ENCODE peak calls at places on chromosomes 3 and 15, in nine cellular contexts. X, T, B, F, W, V, J, R and U are unnamed samples.

GRCh38 chr3:113377158-113377557 is 64.1 kb downstream of the CFAP44 start:
- DNase-seq in X (peak; percentile 8), T (no peak), B (no peak), F (no peak), W (no peak), V (no peak), J (no peak), R (no peak), U (no peak)

GRCh38 chr3:173553635-173554280 is 156.2 kb downstream of the NLGN1 start:
- DNase-seq in X (peak; percentile 43), T (peak; percentile 7), B (peak; percentile 10), F (peak; percentile 60), W (peak; percentile 48), V (peak; percentile 81), J (peak; percentile 48), R (peak; percentile 51), U (peak; percentile 42)

GRCh38 chr3:124584552-124585391 is 145.5 kb upstream of the UMPS start:
- DNase-seq in X (peak; percentile 35), T (no peak), B (no peak), F (no peak), W (peak; percentile 53), V (peak; percentile 84), J (peak; percentile 70), R (peak; percentile 72), U (no peak)

GRCh38 chr3:134054881-134055280 is 25.2 kb upstream of the SLCO2A1 start:
- DNase-seq in X (no peak), T (no peak), B (no peak), F (no peak), W (no peak), V (no peak), J (no peak), R (no peak), U (no peak)

GRCh38 chr15:91469627-91470567 is 369.8 kb downstream of the SV2B start:
- DNase-seq in X (no peak), T (peak; percentile 36), B (no peak), F (no peak), W (no peak), V (no peak), J (no peak), R (no peak), U (no peak)

GRCh38 chr15:86608461-86608860 is 528.8 kb downstream of the AGBL1 start:
- DNase-seq in X (peak; percentile 25), T (peak; percentile 2), B (peak; percentile 2), F (no peak), W (no peak), V (peak; percentile 13), J (no peak), R (peak; percentile 33), U (no peak)

GRCh38 chr3:72606005-72606800 is 242.0 kb downstream of the SHQ1 start:
- DNase-seq in X (no peak), T (peak; percentile 5), B (no peak), F (no peak), W (no peak), V (no peak), J (no peak), R (no peak), U (no peak)

GRCh38 chr3:33115024-33115768 is 1.4 kb downstream of the CRTAP start:
- DNase-seq in X (peak; percentile 87), T (no peak), B (peak; percentile 56), F (peak; percentile 96), W (peak; percentile 93), V (peak; percentile 26), J (peak; percentile 84), R (peak; percentile 94), U (peak; percentile 90)

GRCh38 chr3:152405915-152406802 is 137.4 kb downstream of the MBNL1 start:
- DNase-seq in X (peak; percentile 97), T (no peak), B (no peak), F (peak; percentile 94), W (peak; percentile 25), V (no peak), J (peak; percentile 75), R (no peak), U (peak; percentile 87)

GRCh38 chr15:57505949-57506391 is 85.7 kb upstream of the MYZAP start:
- DNase-seq in X (peak; percentile 97), T (peak; percentile 85), B (no peak), F (peak; percentile 76), W (peak; percentile 77), V (peak; percentile 15), J (peak; percentile 71), R (peak; percentile 84), U (no peak)

GRCh38 chr15:59303641-59304433 is 68.8 kb downstream of the MYO1E start:
- DNase-seq in X (no peak), T (no peak), B (no peak), F (no peak), W (peak; percentile 53), V (no peak), J (no peak), R (peak; percentile 61), U (peak; percentile 46)

GRCh38 chr3:143001034-143001368 is 369 bp upstream of the U2SURP start:
- DNase-seq in X (no peak), T (no peak), B (no peak), F (no peak), W (no peak), V (no peak), J (no peak), R (no peak), U (no peak)

GRCh38 chr3:144864646-144865045 is 893.0 kb downstream of the DIPK2A start:
- DNase-seq in X (peak; percentile 65), T (no peak), B (no peak), F (no peak), W (no peak), V (no peak), J (no peak), R (no peak), U (no peak)

GRCh38 chr3:129004639-129005295 is 3.7 kb downstream of the EFCC1 start:
- DNase-seq in X (no peak), T (peak; percentile 85), B (no peak), F (no peak), W (no peak), V (no peak), J (no peak), R (no peak), U (no peak)

GRCh38 chr15:70761046-70761445 is 2.3 kb downstream of the UACA start:
- DNase-seq in X (no peak), T (no peak), B (no peak), F (no peak), W (no peak), V (no peak), J (no peak), R (no peak), U (no peak)

GRCh38 chr3:115239717-115240116 is 92.6 kb upstream of the ZBTB20 start:
- DNase-seq in X (peak; percentile 98), T (peak; percentile 99), B (no peak), F (peak; percentile 99), W (peak; percentile 99), V (no peak), J (peak; percentile 76), R (peak; percentile 98), U (peak; percentile 93)

GRCh38 chr3:9398715-9399708 is 1.6 kb downstream of the SETD5 start:
- DNase-seq in X (peak; percentile 50), T (no peak), B (peak; percentile 21), F (peak; percentile 51), W (peak; percentile 46), V (peak; percentile 80), J (no peak), R (peak; percentile 55), U (no peak)

GRCh38 chr3:31288641-31289100 is 244.1 kb upstream of the STT3B start:
- DNase-seq in X (peak; percentile 88), T (no peak), B (no peak), F (no peak), W (peak; percentile 84), V (peak; percentile 46), J (peak; percentile 55), R (peak; percentile 47), U (peak; percentile 41)

GRCh38 chr15:81890496-81890895 is 155.3 kb downstream of the MEX3B start:
- DNase-seq in X (no peak), T (no peak), B (no peak), F (no peak), W (no peak), V (no peak), J (no peak), R (no peak), U (no peak)

GRCh38 chr15:85047271-85047948 is 65.8 kb downstream of the PDE8A start:
- DNase-seq in X (peak; percentile 76), T (peak; percentile 41), B (peak; percentile 28), F (peak; percentile 86), W (peak; percentile 85), V (peak; percentile 21), J (peak; percentile 51), R (peak; percentile 45), U (peak; percentile 83)

GRCh38 chr3:64743166-64743565 is 55.4 kb upstream of the ADAMTS9 start:
- DNase-seq in X (no peak), T (no peak), B (no peak), F (no peak), W (no peak), V (no peak), J (no peak), R (no peak), U (no peak)

GRCh38 chr15:71538922-71539321 is 271.4 kb upstream of the NR2E3 start:
- DNase-seq in X (no peak), T (no peak), B (no peak), F (no peak), W (no peak), V (no peak), J (no peak), R (no peak), U (no peak)

GRCh38 chr3:133701435-133702358 is 40.0 kb upstream of the TOPBP1 start:
- DNase-seq in X (no peak), T (no peak), B (no peak), F (no peak), W (no peak), V (no peak), J (no peak), R (no peak), U (no peak)

GRCh38 chr15:77507151-77507847 is 86.6 kb downstream of the HMG20A start:
- DNase-seq in X (peak; percentile 73), T (no peak), B (peak; percentile 55), F (no peak), W (no peak), V (no peak), J (no peak), R (peak; percentile 53), U (no peak)

GRCh38 chr15:69557340-69558137 is 104.9 kb downstream of the RPLP1 start:
- DNase-seq in X (peak; percentile 95), T (no peak), B (no peak), F (peak; percentile 96), W (peak; percentile 95), V (no peak), J (peak; percentile 89), R (peak; percentile 98), U (peak; percentile 96)

GRCh38 chr3:48301814-48302194 is 31.7 kb downstream of the SPINK8 start:
- DNase-seq in X (peak; percentile 70), T (no peak), B (no peak), F (peak; percentile 40), W (no peak), V (peak; percentile 30), J (peak; percentile 21), R (peak; percentile 60), U (no peak)

GRCh38 chr3:71641669-71642068 is 58.1 kb upstream of the FOXP1 start:
- DNase-seq in X (peak; percentile 8), T (no peak), B (no peak), F (no peak), W (peak; percentile 68), V (no peak), J (peak; percentile 13), R (peak; percentile 29), U (peak; percentile 9)

GRCh38 chr3:173725507-173725906 is 328.0 kb downstream of the NLGN1 start:
- DNase-seq in X (peak; percentile 25), T (no peak), B (no peak), F (no peak), W (peak; percentile 34), V (no peak), J (no peak), R (peak; percentile 11), U (peak; percentile 34)

GRCh38 chr3:183244219-183244618 is 8.8 kb upstream of the B3GNT5 start:
- DNase-seq in X (peak; percentile 61), T (no peak), B (no peak), F (peak; percentile 66), W (peak; percentile 64), V (no peak), J (no peak), R (peak; percentile 24), U (no peak)

GRCh38 chr3:13308406-13308805 is 111.7 kb downstream of the NUP210 start:
- DNase-seq in X (peak; percentile 47), T (no peak), B (peak; percentile 36), F (peak; percentile 25), W (no peak), V (peak; percentile 90), J (peak; percentile 50), R (peak; percentile 61), U (peak; percentile 48)

GRCh38 chr3:52836991-52837390 is 2.2 kb upstream of the MUSTN1 start:
- DNase-seq in X (no peak), T (no peak), B (no peak), F (no peak), W (no peak), V (no peak), J (no peak), R (no peak), U (no peak)